ENCODE peak calls at places on chromosome 14, in eight cellular contexts. One of them, this sample, is unnamed.

GRCh38 chr14:22088614-22089359 is 415.2 kb upstream of the OR4E1 start:
- DNase-seq in ascending aorta: no peak
- DNase-seq in foreskin fibroblast: no peak
- DNase-seq in GM12864: no peak
- DNase-seq in body of pancreas: no peak
- DNase-seq in BE2C: no peak
- DNase-seq in lower leg skin: no peak
- DNase-seq in BJ: no peak
- DNase-seq in this sample: no peak

GRCh38 chr14:95759952-95760351 is 46.0 kb upstream of the TCL1A start:
- DNase-seq in foreskin fibroblast: peak; percentile 19
- DNase-seq in GM12864: no peak
- DNase-seq in lower leg skin: no peak
- DNase-seq in body of pancreas: no peak
- DNase-seq in BJ: no peak
- DNase-seq in BE2C: no peak
- DNase-seq in ascending aorta: no peak
- DNase-seq in this sample: no peak

GRCh38 chr14:39956372-39956771 is 524.1 kb upstream of the FBXO33 start:
- DNase-seq in BE2C: no peak
- DNase-seq in GM12864: no peak
- DNase-seq in lower leg skin: no peak
- DNase-seq in foreskin fibroblast: no peak
- DNase-seq in body of pancreas: no peak
- DNase-seq in ascending aorta: no peak
- DNase-seq in BJ: no peak
- DNase-seq in this sample: no peak

GRCh38 chr14:68815288-68816182 is 22.7 kb upstream of the ZFP36L1 start:
- DNase-seq in foreskin fibroblast: no peak
- DNase-seq in GM12864: no peak
- DNase-seq in BJ: no peak
- DNase-seq in ascending aorta: no peak
- DNase-seq in lower leg skin: no peak
- DNase-seq in body of pancreas: no peak
- DNase-seq in BE2C: no peak
- DNase-seq in this sample: no peak

GRCh38 chr14:104136472-104137296 is 1.7 kb upstream of the KIF26A start:
- DNase-seq in foreskin fibroblast: peak; percentile 14
- DNase-seq in body of pancreas: no peak
- DNase-seq in BJ: no peak
- DNase-seq in BE2C: peak; percentile 63
- DNase-seq in lower leg skin: no peak
- DNase-seq in ascending aorta: no peak
- DNase-seq in GM12864: no peak
- DNase-seq in this sample: no peak

GRCh38 chr14:104424406-104425072 is 155.0 kb upstream of the C14orf180 start:
- DNase-seq in foreskin fibroblast: no peak
- DNase-seq in GM12864: no peak
- DNase-seq in BE2C: peak; percentile 82
- DNase-seq in body of pancreas: no peak
- DNase-seq in lower leg skin: no peak
- DNase-seq in ascending aorta: no peak
- DNase-seq in BJ: no peak
- DNase-seq in this sample: no peak

GRCh38 chr14:66360526-66360925 is 125.6 kb upstream of the CCDC196 start:
- DNase-seq in BE2C: no peak
- DNase-seq in foreskin fibroblast: no peak
- DNase-seq in lower leg skin: no peak
- DNase-seq in ascending aorta: no peak
- DNase-seq in BJ: no peak
- DNase-seq in GM12864: no peak
- DNase-seq in body of pancreas: no peak
- DNase-seq in this sample: no peak

GRCh38 chr14:29240046-29240445 is 473.5 kb downstream of the FOXG1 start:
- DNase-seq in GM12864: no peak
- DNase-seq in lower leg skin: no peak
- DNase-seq in ascending aorta: no peak
- DNase-seq in BJ: peak; percentile 80
- DNase-seq in foreskin fibroblast: peak; percentile 87
- DNase-seq in body of pancreas: no peak
- DNase-seq in BE2C: no peak
- DNase-seq in this sample: no peak

GRCh38 chr14:20688167-20688839 is at the start of gene ANG:
- DNase-seq in ascending aorta: no peak
- DNase-seq in BJ: no peak
- DNase-seq in lower leg skin: no peak
- DNase-seq in GM12864: no peak
- DNase-seq in foreskin fibroblast: no peak
- DNase-seq in body of pancreas: no peak
- DNase-seq in BE2C: no peak
- DNase-seq in this sample: no peak

GRCh38 chr14:39897657-39898056 is 465.4 kb upstream of the FBXO33 start:
- DNase-seq in GM12864: no peak
- DNase-seq in body of pancreas: no peak
- DNase-seq in foreskin fibroblast: no peak
- DNase-seq in BJ: no peak
- DNase-seq in ascending aorta: no peak
- DNase-seq in lower leg skin: no peak
- DNase-seq in BE2C: no peak
- DNase-seq in this sample: no peak

GRCh38 chr14:55103005-55103640 is 25.9 kb upstream of the LGALS3 start:
- DNase-seq in lower leg skin: peak; percentile 94
- DNase-seq in GM12864: peak; percentile 77
- DNase-seq in BJ: peak; percentile 93
- DNase-seq in BE2C: no peak
- DNase-seq in foreskin fibroblast: peak; percentile 98
- DNase-seq in ascending aorta: no peak
- DNase-seq in body of pancreas: peak; percentile 82
- DNase-seq in this sample: peak; percentile 76

DNA sequence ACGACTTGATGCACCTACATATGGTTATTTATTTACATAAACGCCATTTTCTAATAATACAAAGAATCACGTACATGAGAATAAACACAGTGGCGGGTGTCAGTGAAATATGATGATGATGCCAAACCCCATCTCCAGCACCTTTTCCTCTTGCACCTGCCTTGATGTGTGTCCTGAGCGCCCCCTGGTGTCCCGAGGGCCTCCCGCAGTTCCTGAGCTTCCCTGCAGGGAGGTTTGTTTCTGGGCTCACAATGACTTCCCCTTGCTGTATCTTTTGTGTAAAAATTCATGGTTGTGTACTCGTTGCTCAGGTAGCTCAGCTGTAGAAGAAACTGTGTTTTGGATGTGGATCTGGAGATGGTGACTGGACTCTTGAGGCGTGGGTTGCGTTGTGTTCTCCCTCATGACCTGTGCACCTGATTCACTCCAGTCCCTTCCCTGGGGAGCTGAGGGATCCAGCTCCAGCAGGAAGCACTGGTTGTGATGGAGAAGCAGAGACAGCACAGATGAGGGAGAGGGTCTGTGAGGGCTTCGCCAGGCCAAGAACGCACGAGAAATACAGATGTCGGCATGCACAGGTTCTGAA is 1037.8 kb downstream of the TMEM121 start:
- DNase-seq in foreskin fibroblast: no peak
- DNase-seq in GM12864: peak; percentile 35
- DNase-seq in BJ: no peak
- DNase-seq in BE2C: peak; percentile 73
- DNase-seq in body of pancreas: peak; percentile 48
- DNase-seq in ascending aorta: no peak
- DNase-seq in lower leg skin: no peak
- DNase-seq in this sample: no peak
- TF ChIP-seq CTCF in foreskin fibroblast: no peak
- TF ChIP-seq CTCF in GM12864: peak; percentile 95
- TF ChIP-seq CTCF in BJ: peak; percentile 2
- TF ChIP-seq CTCF in BE2C: peak; percentile 89
- TF ChIP-seq CTCF in body of pancreas: peak; percentile 19
- TF ChIP-seq CTCF in ascending aorta: no peak
- TF ChIP-seq CTCF in lower leg skin: no peak
- TF ChIP-seq CTCF in this sample: no peak

GRCh38 chr14:31933716-31934115 is 143.4 kb upstream of the ARHGAP5 start:
- DNase-seq in body of pancreas: no peak
- DNase-seq in ascending aorta: no peak
- DNase-seq in lower leg skin: no peak
- DNase-seq in foreskin fibroblast: peak; percentile 38
- DNase-seq in BE2C: no peak
- DNase-seq in BJ: no peak
- DNase-seq in GM12864: no peak
- DNase-seq in this sample: no peak

GRCh38 chr14:31927348-31927826 is 149.7 kb upstream of the ARHGAP5 start:
- DNase-seq in ascending aorta: no peak
- DNase-seq in lower leg skin: no peak
- DNase-seq in BJ: peak; percentile 79
- DNase-seq in foreskin fibroblast: peak; percentile 91
- DNase-seq in body of pancreas: no peak
- DNase-seq in GM12864: no peak
- DNase-seq in BE2C: no peak
- DNase-seq in this sample: peak; percentile 91

GRCh38 chr14:31930070-31930469 is 147.0 kb upstream of the ARHGAP5 start:
- DNase-seq in foreskin fibroblast: no peak
- DNase-seq in GM12864: no peak
- DNase-seq in BJ: no peak
- DNase-seq in lower leg skin: no peak
- DNase-seq in body of pancreas: no peak
- DNase-seq in ascending aorta: no peak
- DNase-seq in BE2C: no peak
- DNase-seq in this sample: no peak

GRCh38 chr14:31932675-31933074 is 144.4 kb upstream of the ARHGAP5 start:
- DNase-seq in BE2C: no peak
- DNase-seq in ascending aorta: no peak
- DNase-seq in GM12864: no peak
- DNase-seq in body of pancreas: no peak
- DNase-seq in foreskin fibroblast: no peak
- DNase-seq in lower leg skin: no peak
- DNase-seq in BJ: no peak
- DNase-seq in this sample: no peak

DNA sequence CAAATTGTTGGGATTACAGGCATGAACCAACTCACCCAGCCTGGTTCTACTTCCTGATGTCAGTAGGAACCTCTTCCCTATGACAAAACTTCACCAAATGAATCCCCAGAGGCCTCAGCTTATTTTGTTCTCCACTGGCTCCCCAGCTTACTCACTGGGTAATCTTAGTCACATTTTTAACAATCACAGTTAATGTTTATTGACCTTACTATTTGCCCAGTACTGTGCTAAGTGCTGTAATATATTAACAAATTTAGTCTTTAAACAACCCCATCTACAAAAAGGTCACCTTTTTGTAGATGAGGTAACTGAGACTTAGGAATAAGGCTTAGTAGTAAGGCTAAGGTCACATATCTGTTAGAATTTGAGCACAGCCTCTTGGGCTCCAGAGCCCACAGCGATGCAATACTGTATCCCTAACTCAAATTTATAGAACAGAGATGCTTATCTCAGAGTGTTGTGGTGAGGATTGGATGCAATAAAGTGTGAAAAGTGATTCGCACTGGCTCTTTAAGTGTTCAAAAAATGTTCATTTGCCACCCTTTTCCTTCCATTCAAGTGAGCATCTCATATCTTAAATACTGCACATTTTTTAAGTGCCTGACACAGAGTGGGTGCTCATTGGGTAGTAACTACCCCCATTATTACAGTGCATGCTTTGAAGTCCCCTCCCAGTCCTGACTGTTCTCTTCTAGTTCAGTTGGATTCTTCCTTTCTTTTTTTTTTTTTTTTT is 146.4 kb upstream of the ARHGAP5 start:
- DNase-seq in foreskin fibroblast: peak; percentile 67
- DNase-seq in lower leg skin: no peak
- DNase-seq in BJ: no peak
- DNase-seq in GM12864: no peak
- DNase-seq in body of pancreas: no peak
- DNase-seq in BE2C: no peak
- DNase-seq in ascending aorta: no peak
- DNase-seq in this sample: no peak
- TF ChIP-seq CTCF in foreskin fibroblast: no peak
- TF ChIP-seq CTCF in lower leg skin: no peak
- TF ChIP-seq CTCF in BJ: no peak
- TF ChIP-seq CTCF in GM12864: no peak
- TF ChIP-seq CTCF in body of pancreas: no peak
- TF ChIP-seq CTCF in BE2C: no peak
- TF ChIP-seq CTCF in ascending aorta: no peak
- TF ChIP-seq CTCF in this sample: no peak

DNA sequence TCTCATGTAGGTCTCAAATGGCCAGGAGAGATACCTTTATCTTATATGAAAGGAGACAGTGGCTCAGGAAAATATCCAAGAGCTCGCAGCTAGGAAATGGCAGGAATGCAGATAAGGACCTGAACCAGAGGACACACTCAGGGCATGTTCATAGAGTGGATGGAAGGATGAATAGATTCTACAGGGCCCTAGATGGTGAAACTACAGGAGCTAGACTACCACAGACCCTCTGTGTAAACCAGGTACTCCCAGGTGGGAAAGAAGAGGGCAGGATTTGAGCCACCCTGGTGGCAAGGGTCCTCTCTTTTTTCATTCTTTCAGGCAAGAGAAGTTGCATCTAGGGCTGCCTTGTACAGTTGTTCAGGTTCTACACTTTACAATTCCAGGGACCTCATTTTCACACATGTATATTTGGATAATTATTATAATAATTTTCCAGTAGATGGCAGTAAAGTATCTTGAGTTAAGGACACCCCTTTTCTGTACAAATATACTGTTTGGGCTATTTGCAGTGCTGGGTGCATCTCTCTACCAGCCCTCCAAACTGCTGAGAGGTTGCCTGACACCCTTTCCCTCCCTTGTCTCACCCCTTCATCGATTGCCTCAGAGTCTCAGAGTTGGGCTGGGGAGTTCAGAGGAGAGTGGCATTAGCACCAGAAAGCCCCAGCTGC is 10.5 kb upstream of the ZDHHC22 start:
- DNase-seq in lower leg skin: no peak
- DNase-seq in body of pancreas: no peak
- DNase-seq in BJ: no peak
- DNase-seq in BE2C: peak; percentile 23
- DNase-seq in foreskin fibroblast: peak; percentile 39
- DNase-seq in ascending aorta: no peak
- DNase-seq in GM12864: no peak
- DNase-seq in this sample: no peak
- TF ChIP-seq CTCF in lower leg skin: no peak
- TF ChIP-seq CTCF in body of pancreas: peak; percentile 14
- TF ChIP-seq CTCF in BJ: peak; percentile 11
- TF ChIP-seq CTCF in BE2C: peak; percentile 40
- TF ChIP-seq CTCF in foreskin fibroblast: no peak
- TF ChIP-seq CTCF in ascending aorta: no peak
- TF ChIP-seq CTCF in GM12864: peak; percentile 16
- TF ChIP-seq CTCF in this sample: no peak

DNA sequence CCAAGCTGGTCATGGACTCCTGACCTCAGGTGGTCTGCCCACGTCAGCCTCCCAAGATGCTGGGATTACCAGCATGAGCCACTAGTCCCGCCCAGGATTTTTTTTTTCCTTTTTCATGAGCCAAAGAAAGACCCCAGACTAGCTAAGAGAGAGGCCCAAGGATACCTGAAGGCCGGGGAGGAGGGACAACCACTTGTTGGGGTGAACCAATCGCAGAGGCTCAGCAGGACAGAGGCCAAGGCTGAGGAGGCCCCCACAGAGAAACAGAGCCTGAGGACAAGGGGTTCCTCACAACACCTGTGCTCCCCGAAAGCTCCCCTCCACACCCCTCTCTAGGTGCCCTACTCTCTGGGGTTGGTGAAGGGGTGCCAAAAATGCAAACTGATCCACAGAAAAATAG is 1.0 kb upstream of the SERPINA3 start:
- DNase-seq in ascending aorta: no peak
- DNase-seq in lower leg skin: no peak
- DNase-seq in GM12864: no peak
- DNase-seq in body of pancreas: no peak
- DNase-seq in foreskin fibroblast: no peak
- DNase-seq in BJ: no peak
- DNase-seq in BE2C: no peak
- DNase-seq in this sample: no peak
- TF ChIP-seq CTCF in ascending aorta: no peak
- TF ChIP-seq CTCF in lower leg skin: no peak
- TF ChIP-seq CTCF in GM12864: no peak
- TF ChIP-seq CTCF in body of pancreas: no peak
- TF ChIP-seq CTCF in foreskin fibroblast: no peak
- TF ChIP-seq CTCF in BJ: no peak
- TF ChIP-seq CTCF in BE2C: no peak
- TF ChIP-seq CTCF in this sample: no peak

This sample was measured in AG04449.